ENCODE peak calls at places on chromosome 18, in seven cellular contexts. X is stimulated activated CD4-positive, alpha-beta T cell treated with anti-CD3 and anti-CD28 coated beads, Interleukin-2, amount 100 ng/mL, for 48 hours; I is activated gamma-delta T cell treated with anti-CD3 and anti-CD28 coated beads, Interleukin-2, amount 50 U/mL, for 16 hours; H is NCI-H1092; K is hepatocyte; L is effector CD4-positive, alpha-beta T cell; P is LoVo. Y is an unnamed sample.
A peak's percentile ranks its signal among the peaks of the same experiment; 100 is the strongest.

GRCh38 chr18:26233208-26233607 is 7.0 kb downstream of the TAF4B start:
- DNase-seq in X (no peak), I (no peak), H (no peak), K (no peak), L (no peak), P (no peak), Y (no peak)

GRCh38 chr18:30684825-30685481 is 357.6 kb downstream of the DSC3 start:
- DNase-seq in X (no peak), I (no peak), H (no peak), K (no peak), L (no peak), P (no peak), Y (no peak)

GRCh38 chr18:48402953-48403352 is 6.2 kb downstream of the ZBTB7C start:
- DNase-seq in X (no peak), I (no peak), H (no peak), K (no peak), L (no peak), P (no peak), Y (no peak)

GRCh38 chr18:27400001-27400400 is 214.9 kb upstream of the CHST9 start:
- DNase-seq in X (no peak), I (no peak), H (no peak), K (no peak), L (no peak), P (no peak), Y (no peak)

GRCh38 chr18:34807106-34807796 is 97.2 kb downstream of the DTNA start:
- DNase-seq in X (no peak), I (no peak), H (no peak), K (no peak), L (no peak), P (peak; percentile 11), Y (no peak)

GRCh38 chr18:48816554-48816953 is 134.2 kb downstream of the SMAD7 start:
- DNase-seq in X (no peak), I (no peak), H (no peak), K (no peak), L (no peak), P (no peak), Y (no peak)

GRCh38 chr18:75923169-75923568 is 495.7 kb upstream of the SMIM21 start:
- DNase-seq in X (no peak), I (no peak), H (no peak), K (peak; percentile 17), L (no peak), P (peak; percentile 50), Y (peak; percentile 29)

GRCh38 chr18:22391571-22392359 is 25.9 kb downstream of the CTAGE1 start:
- DNase-seq in X (peak; percentile 2), I (peak; percentile 63), H (no peak), K (peak; percentile 65), L (no peak), P (peak; percentile 56), Y (no peak)

GRCh38 chr18:62606106-62606505 is 83.3 kb downstream of the ZCCHC2 start:
- DNase-seq in X (no peak), I (no peak), H (no peak), K (no peak), L (no peak), P (no peak), Y (no peak)

GRCh38 chr18:48855422-48856377 is 95.1 kb downstream of the SMAD7 start:
- DNase-seq in X (no peak), I (no peak), H (no peak), K (no peak), L (no peak), P (no peak), Y (no peak)